ENCODE peak calls at places on chromosomes 16 and 17, in eight cellular contexts. K, U, T, G, R, P, A and H are unnamed samples.

GRCh38 chr17:40065041-40065770 is 2.4 kb downstream of the THRA start:
- DNase-seq in K (no peak), U (peak), T (no peak), G (peak), R (no peak), P (no peak), A (no peak), H (peak)

GRCh38 chr17:75980188-75981018 is 1.4 kb downstream of the TEN1 start:
- DNase-seq in K (no peak), U (peak), T (no peak), G (no peak), R (no peak), P (no peak), A (no peak), H (no peak)

GRCh38 chr17:73498176-73498575 is 146.1 kb downstream of the SDK2 start:
- DNase-seq in K (no peak), U (no peak), T (no peak), G (no peak), R (no peak), P (no peak), A (no peak), H (no peak)

GRCh38 chr17:27477971-27478684 is 21.9 kb downstream of the KSR1 start:
- DNase-seq in K (no peak), U (no peak), T (no peak), G (no peak), R (no peak), P (no peak), A (no peak), H (no peak)

GRCh38 chr17:61235821-61236197 is 163.8 kb upstream of the TBX2 start:
- DNase-seq in K (no peak), U (peak), T (no peak), G (peak), R (no peak), P (no peak), A (no peak), H (no peak)

GRCh38 chr16:3008749-3009088 is 4.0 kb upstream of the CLDN9 start:
- DNase-seq in K (no peak), U (no peak), T (no peak), G (no peak), R (no peak), P (no peak), A (no peak), H (no peak)

GRCh38 chr17:62644487-62645173 is 17.2 kb downstream of the MRC2 start:
- DNase-seq in K (no peak), U (no peak), T (no peak), G (no peak), R (no peak), P (no peak), A (no peak), H (no peak)

GRCh38 chr17:7704601-7705268 is at the start of gene EFNB3:
- DNase-seq in K (no peak), U (peak), T (no peak), G (peak), R (no peak), P (peak), A (no peak), H (no peak)

GRCh38 chr16:77898671-77899211 is 110.4 kb downstream of the VAT1L start:
- DNase-seq in K (no peak), U (peak), T (no peak), G (peak), R (no peak), P (no peak), A (no peak), H (no peak)

GRCh38 chr16:54318941-54319340 is 32.4 kb upstream of the IRX3 start:
- DNase-seq in K (no peak), U (peak), T (no peak), G (no peak), R (no peak), P (no peak), A (no peak), H (no peak)

GRCh38 chr16:55505333-55506015 is 3.4 kb upstream of the LPCAT2 start:
- DNase-seq in K (no peak), U (no peak), T (no peak), G (no peak), R (no peak), P (no peak), A (no peak), H (no peak)

GRCh38 chr17:66444001-66444400 is 141.6 kb downstream of the PRKCA start:
- DNase-seq in K (no peak), U (no peak), T (no peak), G (no peak), R (no peak), P (no peak), A (no peak), H (no peak)

GRCh38 chr17:66655861-66656260 is 179.1 kb upstream of the CACNG5 start:
- DNase-seq in K (no peak), U (peak), T (no peak), G (peak), R (no peak), P (no peak), A (no peak), H (no peak)

GRCh38 chr17:75854881-75855309 is 240 bp downstream of the WBP2 start:
- DNase-seq in K (no peak), U (no peak), T (peak), G (no peak), R (no peak), P (no peak), A (no peak), H (no peak)

DNA sequence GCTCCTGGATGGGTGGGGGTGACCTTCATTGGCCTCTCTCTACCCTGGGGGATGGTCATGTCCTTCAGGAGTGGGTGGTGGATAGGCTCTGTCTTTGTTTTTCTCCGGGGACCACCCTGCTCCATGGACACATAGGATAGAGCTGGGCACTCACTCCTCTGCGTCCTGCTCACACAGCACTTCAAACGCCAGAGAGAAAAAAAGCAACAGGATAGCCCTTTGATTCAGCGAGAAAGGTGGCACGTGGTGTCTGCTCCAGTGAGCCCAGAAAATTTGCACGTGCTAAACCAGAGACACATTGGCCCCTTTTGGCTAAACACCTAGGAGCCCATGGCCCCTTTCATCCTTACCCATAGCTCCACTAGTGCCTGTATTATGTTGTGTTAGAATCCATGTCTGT is 90.3 kb downstream of the ASIC2 start:
- DNase-seq in K (no peak), U (no peak), T (no peak), G (no peak), R (no peak), P (no peak), A (peak), H (no peak)
- TF ChIP-seq CTCF in K (no peak), U (no peak), T (no peak), G (no peak), R (no peak), P (no peak), A (no peak), H (no peak)

GRCh38 chr16:85563515-85564276 is 49.4 kb upstream of the GSE1 start:
- DNase-seq in K (peak), U (no peak), T (peak), G (peak), R (peak), P (peak), A (peak), H (peak)
- TF ChIP-seq CTCF in K (peak), U (no peak), T (peak), G (peak), R (peak), P (no peak), A (no peak), H (no peak)

GRCh38 chr17:10875411-10875810 is 37.5 kb upstream of the PIRT start:
- DNase-seq in K (no peak), U (no peak), T (no peak), G (peak), R (peak), P (peak), A (no peak), H (peak)

GRCh38 chr17:10875984-10876555 is 38.2 kb upstream of the PIRT start:
- DNase-seq in K (peak), U (peak), T (peak), G (peak), R (peak), P (peak), A (no peak), H (peak)

GRCh38 chr17:10881959-10882358 is 44.1 kb upstream of the PIRT start:
- DNase-seq in K (no peak), U (no peak), T (no peak), G (no peak), R (no peak), P (no peak), A (no peak), H (no peak)

DNA sequence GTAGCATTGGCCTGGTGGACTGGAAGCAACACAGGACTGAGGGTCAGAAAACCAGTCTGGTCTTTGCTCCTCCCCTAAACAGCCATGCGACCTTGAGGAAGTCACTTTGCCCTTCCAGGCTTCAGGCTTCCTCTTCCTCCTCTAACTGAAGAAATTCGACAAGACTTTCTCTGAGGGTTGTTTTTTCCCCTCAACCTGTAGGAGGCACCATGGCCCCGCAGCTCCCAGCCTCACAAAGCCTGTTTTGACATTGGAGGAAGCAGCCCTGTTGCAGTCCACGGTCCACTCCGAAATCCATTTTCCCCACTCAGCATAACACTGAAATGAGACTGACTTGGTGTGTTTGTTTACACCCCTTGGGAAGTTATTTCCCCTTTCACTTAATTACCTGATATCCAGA is 41.2 kb upstream of the PIRT start:
- DNase-seq in K (peak), U (no peak), T (peak), G (peak), R (peak), P (no peak), A (no peak), H (peak)
- TF ChIP-seq CTCF in K (peak), U (no peak), T (peak), G (peak), R (peak), P (no peak), A (no peak), H (no peak)

GRCh38 chr17:1532836-1533602 is 16.6 kb upstream of the INPP5K start:
- DNase-seq in K (no peak), U (no peak), T (no peak), G (peak), R (no peak), P (peak), A (no peak), H (no peak)
- TF ChIP-seq CTCF in K (no peak), U (peak), T (peak), G (peak), R (no peak), P (peak), A (no peak), H (no peak)

GRCh38 chr16:62224810-62225209 is 188.6 kb upstream of the CDH8 start:
- DNase-seq in K (no peak), U (no peak), T (no peak), G (no peak), R (no peak), P (no peak), A (no peak), H (no peak)

GRCh38 chr16:62225675-62226074 is 189.4 kb upstream of the CDH8 start:
- DNase-seq in K (peak), U (peak), T (peak), G (peak), R (peak), P (peak), A (peak), H (no peak)
- TF ChIP-seq CTCF in K (no peak), U (no peak), T (peak), G (peak), R (no peak), P (no peak), A (no peak), H (no peak)

GRCh38 chr17:64001763-64002529 is 3.8 kb downstream of the PRR29 start:
- DNase-seq in K (no peak), U (no peak), T (no peak), G (peak), R (no peak), P (no peak), A (peak), H (no peak)
- TF ChIP-seq CTCF in K (no peak), U (no peak), T (no peak), G (no peak), R (no peak), P (no peak), A (no peak), H (no peak)

GRCh38 chr16:58249388-58249779 is 45.4 kb downstream of the PRSS54 start:
- DNase-seq in K (no peak), U (no peak), T (no peak), G (no peak), R (no peak), P (no peak), A (no peak), H (no peak)

GRCh38 chr16:58243528-58244004 is 45.7 kb upstream of the CSNK2A2 start:
- DNase-seq in K (no peak), U (no peak), T (no peak), G (no peak), R (no peak), P (no peak), A (no peak), H (peak)
- TF ChIP-seq CTCF in K (no peak), U (no peak), T (no peak), G (no peak), R (no peak), P (no peak), A (no peak), H (peak)

GRCh38 chr16:68219708-68220378 is 16.1 kb downstream of the ESRP2 start:
- DNase-seq in K (no peak), U (no peak), T (no peak), G (no peak), R (no peak), P (no peak), A (no peak), H (no peak)
- TF ChIP-seq CTCF in K (no peak), U (no peak), T (no peak), G (no peak), R (no peak), P (no peak), A (no peak), H (no peak)

GRCh38 chr16:75921281-75921680 is 195.0 kb upstream of the CPHXL start:
- DNase-seq in K (no peak), U (no peak), T (no peak), G (no peak), R (no peak), P (no peak), A (no peak), H (no peak)
- TF ChIP-seq CTCF in K (no peak), U (no peak), T (no peak), G (no peak), R (no peak), P (no peak), A (no peak), H (no peak)

DNA sequence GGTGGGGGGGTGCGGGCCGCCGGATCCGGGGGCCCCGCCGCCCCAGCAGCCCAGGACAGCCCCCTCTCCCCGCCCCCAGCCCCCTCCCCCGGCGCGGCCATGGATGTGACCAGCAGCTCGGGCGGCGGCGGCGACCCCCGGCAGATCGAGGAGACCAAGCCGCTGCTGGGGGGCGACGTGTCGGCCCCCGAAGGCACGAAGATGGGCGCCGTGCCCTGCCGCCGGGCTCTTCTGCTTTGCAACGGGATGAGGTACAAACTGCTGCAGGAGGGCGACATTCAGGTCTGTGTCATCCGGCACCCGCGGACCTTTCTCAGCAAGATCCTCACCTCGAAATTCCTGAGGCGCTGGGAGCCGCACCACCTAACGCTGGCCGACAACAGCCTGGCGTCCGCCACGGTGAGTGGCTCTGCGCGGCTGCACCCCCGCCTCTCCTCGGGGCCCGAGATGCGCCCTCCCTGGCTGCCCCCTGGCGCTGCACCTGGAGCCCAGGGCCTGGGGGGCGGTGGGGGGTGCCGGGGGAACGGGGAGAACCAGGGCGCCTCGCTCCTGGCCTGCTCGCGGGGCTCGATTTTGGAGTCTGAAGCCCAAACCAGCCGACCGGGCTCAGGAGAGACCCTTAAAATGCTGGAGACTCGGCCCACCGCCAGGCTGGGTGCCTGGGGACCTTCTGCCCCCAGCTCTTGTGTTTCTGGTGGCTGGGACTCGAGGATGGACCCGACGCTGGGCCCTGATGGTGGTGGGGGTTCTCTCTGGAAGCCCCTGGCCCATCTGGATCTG is 725 bp downstream of the CMIP start:
- DNase-seq in K (peak), U (peak), T (peak), G (no peak), R (no peak), P (peak), A (no peak), H (peak)
- TF ChIP-seq CTCF in K (no peak), U (no peak), T (peak), G (peak), R (no peak), P (no peak), A (no peak), H (no peak)